ENCODE peak calls at places on chromosomes 3 and 15, in eight cellular contexts. O is CD8-positive, alpha-beta T cell; J is IMR-90; C is cardiac fibroblast; L is testis; F is right lobe of liver; S is heart left ventricle; P is fibroblast of lung. B is an unnamed sample.

GRCh38 chr15:80026754-80027153 is 32.7 kb upstream of the ZFAND6 start:
- DNase-seq in O (no peak), J (no peak), C (no peak), L (no peak), F (no peak), S (no peak), P (no peak), B (no peak)

GRCh38 chr3:185325946-185326791 is 36.8 kb upstream of the MAP3K13 start:
- DNase-seq in O (no peak), J (no peak), C (no peak), L (no peak), F (no peak), S (no peak), P (no peak), B (no peak)

GRCh38 chr3:38582941-38583645 is 66.4 kb downstream of the SCN5A start:
- DNase-seq in O (no peak), J (no peak), C (no peak), L (peak), F (no peak), S (no peak), P (no peak), B (no peak)

GRCh38 chr3:16849240-16849639 is 35.5 kb upstream of the PLCL2 start:
- DNase-seq in O (peak), J (peak), C (peak), L (peak), F (no peak), S (peak), P (peak), B (no peak)

GRCh38 chr15:67253517-67254237 is 784 bp downstream of the AAGAB start:
- DNase-seq in O (no peak), J (peak), C (peak), L (no peak), F (no peak), S (no peak), P (peak), B (no peak)

GRCh38 chr15:34818531-34818930 is 23.2 kb upstream of the ACTC1 start:
- DNase-seq in O (no peak), J (peak), C (no peak), L (no peak), F (no peak), S (no peak), P (no peak), B (no peak)

GRCh38 chr3:82208002-82208710 is 446.7 kb upstream of the GBE1 start:
- DNase-seq in O (no peak), J (no peak), C (no peak), L (no peak), F (no peak), S (no peak), P (no peak), B (no peak)

GRCh38 chr3:172918568-172919296 is 168.2 kb downstream of the ECT2 start:
- DNase-seq in O (no peak), J (no peak), C (no peak), L (no peak), F (no peak), S (no peak), P (no peak), B (no peak)

GRCh38 chr3:72150634-72151412 is 365.9 kb upstream of the PROK2 start:
- DNase-seq in O (no peak), J (no peak), C (no peak), L (no peak), F (peak), S (no peak), P (no peak), B (no peak)

GRCh38 chr15:100215031-100215842 is 126.5 kb downstream of the ADAMTS17 start:
- DNase-seq in O (no peak), J (no peak), C (no peak), L (no peak), F (no peak), S (no peak), P (no peak), B (no peak)

GRCh38 chr15:98514034-98514622 is 134.2 kb upstream of the IGF1R start:
- DNase-seq in O (no peak), J (no peak), C (no peak), L (no peak), F (no peak), S (no peak), P (no peak), B (no peak)

GRCh38 chr15:62495670-62496328 is 330.7 kb upstream of the C2CD4B start:
- DNase-seq in O (no peak), J (peak), C (peak), L (no peak), F (no peak), S (peak), P (peak), B (no peak)

GRCh38 chr15:65771870-65772269 is 20.2 kb downstream of the DENND4A start:
- DNase-seq in O (no peak), J (no peak), C (no peak), L (no peak), F (no peak), S (no peak), P (no peak), B (no peak)

GRCh38 chr3:46825450-46825849 is 37.8 kb downstream of the MYL3 start:
- DNase-seq in O (no peak), J (no peak), C (no peak), L (no peak), F (no peak), S (no peak), P (no peak), B (no peak)

GRCh38 chr3:18779704-18780103 is 354.6 kb upstream of the SATB1 start:
- DNase-seq in O (no peak), J (no peak), C (no peak), L (no peak), F (no peak), S (no peak), P (no peak), B (no peak)

GRCh38 chr3:134568790-134569189 is 82.0 kb downstream of the KY start:
- DNase-seq in O (no peak), J (no peak), C (no peak), L (no peak), F (no peak), S (no peak), P (no peak), B (no peak)

GRCh38 chr3:107574650-107575049 is 51.9 kb downstream of the BBX start:
- DNase-seq in O (no peak), J (peak), C (peak), L (no peak), F (no peak), S (no peak), P (peak), B (no peak)

GRCh38 chr3:170531557-170532335 is 54.1 kb downstream of the SLC7A14 start:
- DNase-seq in O (no peak), J (no peak), C (peak), L (peak), F (no peak), S (no peak), P (no peak), B (peak)

GRCh38 chr15:65343374-65343981 is 34.3 kb downstream of the IGDCC3 start:
- DNase-seq in O (no peak), J (no peak), C (no peak), L (no peak), F (no peak), S (no peak), P (no peak), B (no peak)

GRCh38 chr15:41546846-41547786 is 3.1 kb upstream of the RPAP1 start:
- DNase-seq in O (no peak), J (peak), C (peak), L (no peak), F (no peak), S (no peak), P (peak), B (no peak)

GRCh38 chr3:119559441-119559963 is at the start of gene CD80:
- DNase-seq in O (peak), J (peak), C (peak), L (peak), F (no peak), S (peak), P (peak), B (no peak)

GRCh38 chr3:53084310-53085001 is 38.6 kb upstream of the SFMBT1 start:
- DNase-seq in O (no peak), J (no peak), C (no peak), L (no peak), F (no peak), S (peak), P (no peak), B (no peak)

GRCh38 chr3:77467702-77468407 is 428.0 kb downstream of the ROBO2 start:
- DNase-seq in O (no peak), J (no peak), C (no peak), L (peak), F (no peak), S (no peak), P (no peak), B (no peak)

GRCh38 chr3:2172561-2173171 is 74.0 kb downstream of the CNTN4 start:
- DNase-seq in O (no peak), J (no peak), C (no peak), L (no peak), F (no peak), S (no peak), P (no peak), B (no peak)

GRCh38 chr3:197104738-197105137 is 75.1 kb upstream of the MELTF start:
- DNase-seq in O (no peak), J (peak), C (peak), L (no peak), F (no peak), S (no peak), P (peak), B (no peak)

GRCh38 chr15:23629234-23629805 is 18.3 kb downstream of the MAGEL2 start:
- DNase-seq in O (no peak), J (no peak), C (peak), L (no peak), F (no peak), S (no peak), P (no peak), B (no peak)

GRCh38 chr3:40191850-40192448 is 117.6 kb upstream of the EIF1B start:
- DNase-seq in O (peak), J (peak), C (peak), L (peak), F (no peak), S (peak), P (peak), B (no peak)

GRCh38 chr3:131216340-131216739 is 165.2 kb upstream of the NUDT16 start:
- DNase-seq in O (no peak), J (no peak), C (peak), L (no peak), F (no peak), S (no peak), P (peak), B (no peak)

GRCh38 chr3:197750863-197751737 is 1.4 kb downstream of the FYTTD1 start:
- DNase-seq in O (no peak), J (peak), C (peak), L (peak), F (peak), S (peak), P (peak), B (no peak)

GRCh38 chr3:9390265-9390888 is 7.0 kb upstream of the SETD5 start:
- DNase-seq in O (no peak), J (no peak), C (no peak), L (no peak), F (no peak), S (no peak), P (no peak), B (no peak)

GRCh38 chr15:66842710-66843441 is 140.8 kb downstream of the SMAD6 start:
- DNase-seq in O (no peak), J (peak), C (peak), L (peak), F (peak), S (peak), P (peak), B (peak)

GRCh38 chr15:40763801-40764765 is at the start of gene GCHFR:
- DNase-seq in O (peak), J (peak), C (peak), L (peak), F (peak), S (peak), P (peak), B (peak)

GRCh38 chr3:182389041-182389815 is 404.1 kb upstream of the ATP11B start:
- DNase-seq in O (no peak), J (no peak), C (no peak), L (no peak), F (no peak), S (no peak), P (no peak), B (no peak)

GRCh38 chr3:68467465-68467864 is 464.9 kb downstream of the TAFA4 start:
- DNase-seq in O (no peak), J (no peak), C (no peak), L (no peak), F (no peak), S (no peak), P (no peak), B (no peak)

GRCh38 chr15:66800584-66801235 is 98.7 kb downstream of the SMAD6 start:
- DNase-seq in O (no peak), J (no peak), C (no peak), L (peak), F (no peak), S (no peak), P (no peak), B (no peak)

GRCh38 chr3:128379768-128380167 is 86.9 kb downstream of the DNAJB8 start:
- DNase-seq in O (no peak), J (no peak), C (no peak), L (no peak), F (no peak), S (no peak), P (no peak), B (no peak)

GRCh38 chr15:28904023-28904422 is 18.2 kb downstream of the APBA2 start:
- DNase-seq in O (no peak), J (no peak), C (no peak), L (no peak), F (peak), S (no peak), P (no peak), B (no peak)

GRCh38 chr3:42652611-42653302 is 740 bp upstream of the ZBTB47 start:
- DNase-seq in O (no peak), J (peak), C (peak), L (no peak), F (no peak), S (peak), P (peak), B (peak)

GRCh38 chr3:142971431-142971830 is 8.0 kb upstream of the PAQR9 start:
- DNase-seq in O (no peak), J (no peak), C (no peak), L (no peak), F (no peak), S (no peak), P (no peak), B (no peak)

DNA sequence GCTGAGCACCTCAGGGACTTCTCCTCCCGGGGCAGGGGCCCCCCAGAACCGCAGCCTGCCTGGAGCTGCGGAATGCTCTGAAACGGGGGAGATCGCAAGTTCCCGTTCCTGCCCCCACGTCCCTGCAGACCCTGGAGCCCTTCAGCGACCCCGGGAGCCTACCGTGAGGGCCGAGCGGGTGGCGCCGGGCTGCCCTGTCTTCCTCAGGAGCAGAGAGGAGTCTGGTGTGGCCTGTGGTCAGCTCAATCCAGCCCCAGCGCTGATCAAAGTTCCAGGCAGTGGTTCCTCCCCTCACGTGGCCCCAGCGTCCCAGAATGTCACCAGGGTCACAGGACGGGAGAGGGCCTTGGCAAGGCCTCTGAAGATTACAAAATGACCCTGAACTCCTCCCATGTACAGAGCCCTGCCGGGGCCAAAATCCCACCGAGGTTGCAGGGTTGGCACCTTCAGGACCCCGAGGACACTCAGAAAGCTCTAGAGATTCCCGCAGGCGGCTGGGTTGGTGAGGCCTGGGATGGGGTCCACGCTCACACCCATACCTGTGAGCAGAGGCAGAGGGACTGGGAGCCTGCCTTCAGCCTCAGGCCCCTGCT is at the start of gene CPN2:
- DNase-seq in O (no peak), J (no peak), C (no peak), L (no peak), F (peak), S (no peak), P (no peak), B (no peak)
- TF ChIP-seq CTCF in O (no peak), J (no peak), C (no peak), L (no peak), F (no peak), S (no peak), P (no peak), B (no peak)

GRCh38 chr3:43692085-43692484 is 1.3 kb downstream of the ABHD5 start:
- DNase-seq in O (no peak), J (no peak), C (no peak), L (no peak), F (no peak), S (no peak), P (peak), B (no peak)
- H3K4me3 ChIP-seq in O (no peak), J (peak), C (peak), L (no peak), F (peak), S (peak), P (peak), B (peak)

DNA sequence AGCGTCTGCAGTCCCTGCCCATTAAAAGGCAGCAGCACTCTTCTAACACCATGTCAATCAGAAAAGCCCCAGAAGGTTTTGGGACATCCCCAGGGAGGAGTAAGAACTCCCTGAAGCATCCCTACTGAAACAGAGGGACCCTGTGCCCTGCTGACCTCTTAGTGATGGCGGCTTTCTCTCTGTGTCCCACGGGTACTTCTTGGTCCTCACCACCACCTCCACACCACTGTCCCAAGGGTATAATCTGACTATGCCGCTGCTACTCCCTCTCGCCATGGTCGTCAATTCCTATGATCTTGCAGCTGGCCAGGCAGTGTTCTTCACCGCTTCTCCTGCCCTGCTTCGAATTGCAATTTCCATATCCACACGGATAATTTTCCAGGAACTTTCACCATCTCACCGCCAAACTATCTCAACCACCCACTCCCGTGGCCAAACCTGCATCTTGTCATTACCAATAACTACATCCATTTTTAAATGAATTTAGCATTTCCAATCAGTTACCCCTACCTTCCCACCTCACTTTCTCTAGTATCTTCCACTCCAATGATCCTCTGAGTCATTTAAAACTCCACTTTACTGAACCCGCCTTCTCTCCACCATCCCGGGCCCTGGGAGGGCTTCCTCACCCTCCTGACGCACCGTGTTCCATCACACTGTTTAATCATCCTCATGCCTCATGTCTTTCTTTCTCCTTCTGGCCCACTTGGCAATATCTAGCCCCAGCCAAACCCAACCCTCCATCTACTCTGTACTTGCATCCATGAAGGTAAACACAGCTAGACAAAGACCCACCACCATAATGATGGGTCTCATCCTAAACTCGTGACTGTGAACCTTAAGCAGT is 23.7 kb downstream of the PRR23E start:
- DNase-seq in O (no peak), J (no peak), C (no peak), L (no peak), F (no peak), S (no peak), P (no peak), B (no peak)
- TF ChIP-seq CTCF in O (no peak), J (no peak), C (no peak), L (no peak), F (no peak), S (no peak), P (no peak), B (no peak)

GRCh38 chr15:74959643-74959939 is 3.0 kb upstream of the RPP25 start:
- DNase-seq in O (no peak), J (no peak), C (no peak), L (no peak), F (no peak), S (no peak), P (no peak), B (no peak)
- H3K4me3 ChIP-seq in O (no peak), J (no peak), C (peak), L (peak), F (no peak), S (no peak), P (no peak), B (peak)

GRCh38 chr3:37532168-37532567 is 329.5 kb upstream of the CTDSPL start:
- DNase-seq in O (no peak), J (no peak), C (no peak), L (no peak), F (no peak), S (no peak), P (no peak), B (no peak)

GRCh38 chr3:37534940-37535339 is 326.7 kb upstream of the CTDSPL start:
- DNase-seq in O (no peak), J (no peak), C (no peak), L (no peak), F (no peak), S (no peak), P (no peak), B (no peak)

GRCh38 chr3:37537914-37538691 is 323.6 kb upstream of the CTDSPL start:
- DNase-seq in O (no peak), J (no peak), C (no peak), L (no peak), F (no peak), S (peak), P (peak), B (no peak)

GRCh38 chr3:37536799-37537311 is 324.8 kb upstream of the CTDSPL start:
- DNase-seq in O (no peak), J (no peak), C (no peak), L (no peak), F (no peak), S (no peak), P (no peak), B (no peak)

GRCh38 chr3:37536033-37536432 is 325.6 kb upstream of the CTDSPL start:
- DNase-seq in O (no peak), J (no peak), C (no peak), L (no peak), F (no peak), S (peak), P (no peak), B (no peak)
- TF ChIP-seq CTCF in O (no peak), J (no peak), C (no peak), L (no peak), F (no peak), S (no peak), P (no peak), B (no peak)